ENCODE peak calls at places on chromosomes 16 and 17, in four cellular contexts. N is M059J, X is tibial nerve, V is stomach. S is an unnamed sample.

GRCh38 chr17:64202683-64203430 is 60.2 kb downstream of the TEX2 start:
- DNase-seq in N (peak; percentile 84), X (no peak), V (no peak), S (peak; percentile 83)

GRCh38 chr16:57689772-57690558 is 4.6 kb upstream of the DRC7 start:
- DNase-seq in N (no peak), X (no peak), V (no peak), S (no peak)

GRCh38 chr17:57407287-57408063 is 151.2 kb downstream of the MSI2 start:
- DNase-seq in N (no peak), X (no peak), V (peak; percentile 29), S (no peak)

GRCh38 chr17:64006361-64007088 is 8.4 kb downstream of the PRR29 start:
- DNase-seq in N (no peak), X (no peak), V (no peak), S (no peak)

GRCh38 chr16:11759163-11759834 is 16.6 kb upstream of the TXNDC11 start:
- DNase-seq in N (no peak), X (no peak), V (peak; percentile 90), S (no peak)

GRCh38 chr16:83338941-83339340 is 468.8 kb upstream of the HSBP1 start:
- DNase-seq in N (peak; percentile 85), X (no peak), V (no peak), S (peak; percentile 91)

GRCh38 chr16:12613131-12613991 is 190.3 kb downstream of the CPPED1 start:
- DNase-seq in N (peak; percentile 97), X (no peak), V (no peak), S (peak; percentile 98)

GRCh38 chr16:70586731-70587130 is 59.6 kb upstream of the IL34 start:
- DNase-seq in N (no peak), X (no peak), V (no peak), S (no peak)

GRCh38 chr17:79615446-79615845 is 4.6 kb upstream of the RBFOX3 start:
- DNase-seq in N (no peak), X (no peak), V (no peak), S (no peak)

GRCh38 chr16:35152067-35152627 is 1692.7 kb downstream of the TP53TG3F start:
- DNase-seq in N (no peak), X (no peak), V (no peak), S (no peak)

GRCh38 chr16:21684199-21684598 is 20.4 kb downstream of the OTOA start:
- DNase-seq in N (no peak), X (no peak), V (no peak), S (no peak)

GRCh38 chr17:55323518-55324295 is 58.9 kb downstream of the HLF start:
- DNase-seq in N (no peak), X (no peak), V (no peak), S (no peak)

GRCh38 chr17:21174719-21175118 is 39.2 kb downstream of the TMEM11 start:
- DNase-seq in N (no peak), X (no peak), V (peak; percentile 13), S (no peak)

GRCh38 chr17:42252528-42253172 is 23.5 kb downstream of the STAT5B start:
- DNase-seq in N (peak; percentile 75), X (no peak), V (no peak), S (no peak)

GRCh38 chr17:71802663-71803062 is 318.2 kb upstream of the SOX9 start:
- DNase-seq in N (no peak), X (no peak), V (no peak), S (no peak)

GRCh38 chr17:57597531-57598453 is 147.3 kb downstream of the CCDC182 start:
- DNase-seq in N (peak; percentile 68), X (peak; percentile 43), V (peak; percentile 76), S (peak; percentile 72)

GRCh38 chr17:19646788-19647696 is 1.5 kb upstream of the ALDH3A2 start:
- DNase-seq in N (peak; percentile 77), X (no peak), V (no peak), S (peak; percentile 62)

GRCh38 chr16:22206847-22207714 is 1.0 kb downstream of the EEF2K start:
- DNase-seq in N (peak; percentile 69), X (peak; percentile 56), V (peak; percentile 88), S (peak; percentile 44)

GRCh38 chr17:49603238-49603637 is 27.6 kb downstream of the NXPH3 start:
- DNase-seq in N (no peak), X (no peak), V (no peak), S (no peak)

S was measured in HT1080.